ENCODE peak calls at places on chromosome 13, in six cellular contexts. T is foreskin fibroblast, E is fibroblast of the aortic adventitia, K is mammary epithelial cell, U is lower leg skin, Z is prostate gland. R is an unnamed sample.

GRCh38 chr13:23808803-23809202 is 80.4 kb downstream of the MIPEP start:
- DNase-seq in T (no peak), E (no peak), K (no peak), U (no peak), Z (no peak), R (no peak)

GRCh38 chr13:51849145-51850101 is 4.4 kb upstream of the TMEM272 start:
- DNase-seq in T (no peak), E (no peak), K (no peak), U (no peak), Z (no peak), R (no peak)

GRCh38 chr13:75901509-75901908 is 265.4 kb downstream of the LMO7 start:
- DNase-seq in T (no peak), E (no peak), K (no peak), U (no peak), Z (no peak), R (no peak)

GRCh38 chr13:59408738-59409137 is 755.0 kb downstream of the DIAPH3 start:
- DNase-seq in T (no peak), E (no peak), K (no peak), U (no peak), Z (no peak), R (no peak)

GRCh38 chr13:46672338-46673090 is 119.5 kb downstream of the LRCH1 start:
- DNase-seq in T (no peak), E (no peak), K (no peak), U (no peak), Z (no peak), R (no peak)

GRCh38 chr13:51394724-51395123 is 55.2 kb downstream of the SERPINE3 start:
- DNase-seq in T (no peak), E (no peak), K (no peak), U (no peak), Z (no peak), R (no peak)

GRCh38 chr13:114062341-114062740 is 70.1 kb downstream of the RASA3 start:
- DNase-seq in T (no peak), E (no peak), K (no peak), U (no peak), Z (no peak), R (no peak)

GRCh38 chr13:78045916-78046315 is 127.3 kb upstream of the EDNRB start:
- DNase-seq in T (no peak), E (no peak), K (no peak), U (no peak), Z (no peak), R (no peak)

GRCh38 chr13:44106231-44107152 is 226.8 kb downstream of the LACC1 start:
- DNase-seq in T (no peak), E (peak), K (no peak), U (no peak), Z (peak), R (peak)

GRCh38 chr13:46603165-46603603 is 50.2 kb downstream of the LRCH1 start:
- DNase-seq in T (no peak), E (peak), K (no peak), U (no peak), Z (no peak), R (no peak)

GRCh38 chr13:97108535-97108910 is 113.6 kb upstream of the MBNL2 start:
- DNase-seq in T (no peak), E (peak), K (no peak), U (no peak), Z (no peak), R (no peak)

GRCh38 chr13:37481005-37481857 is 117.3 kb downstream of the POSTN start:
- DNase-seq in T (no peak), E (peak), K (peak), U (no peak), Z (no peak), R (no peak)

GRCh38 chr13:66657165-66657895 is 572.8 kb downstream of the PCDH9 start:
- DNase-seq in T (peak), E (peak), K (peak), U (peak), Z (peak), R (peak)

GRCh38 chr13:89279374-89279773 is 1608.2 kb downstream of the SLITRK5 start:
- DNase-seq in T (no peak), E (no peak), K (no peak), U (no peak), Z (no peak), R (no peak)

GRCh38 chr13:76667551-76667950 is 218.7 kb downstream of the KCTD12 start:
- DNase-seq in T (peak), E (peak), K (peak), U (no peak), Z (no peak), R (no peak)

GRCh38 chr13:113763254-113763653 is 4.2 kb downstream of the TMEM255B start:
- DNase-seq in T (no peak), E (no peak), K (no peak), U (peak), Z (no peak), R (no peak)

GRCh38 chr13:33219926-33220325 is 65.6 kb downstream of the STARD13 start:
- DNase-seq in T (no peak), E (no peak), K (no peak), U (no peak), Z (no peak), R (no peak)

GRCh38 chr13:76993021-76993420 is 1.1 kb downstream of the CLN5 start:
- DNase-seq in T (peak), E (peak), K (peak), U (no peak), Z (no peak), R (no peak)

GRCh38 chr13:29749401-29750177 is 100.8 kb downstream of the UBL3 start:
- DNase-seq in T (peak), E (peak), K (no peak), U (no peak), Z (no peak), R (no peak)

GRCh38 chr13:33040116-33040515 is 23.9 kb downstream of the KL start:
- DNase-seq in T (no peak), E (no peak), K (no peak), U (no peak), Z (no peak), R (no peak)

DNA sequence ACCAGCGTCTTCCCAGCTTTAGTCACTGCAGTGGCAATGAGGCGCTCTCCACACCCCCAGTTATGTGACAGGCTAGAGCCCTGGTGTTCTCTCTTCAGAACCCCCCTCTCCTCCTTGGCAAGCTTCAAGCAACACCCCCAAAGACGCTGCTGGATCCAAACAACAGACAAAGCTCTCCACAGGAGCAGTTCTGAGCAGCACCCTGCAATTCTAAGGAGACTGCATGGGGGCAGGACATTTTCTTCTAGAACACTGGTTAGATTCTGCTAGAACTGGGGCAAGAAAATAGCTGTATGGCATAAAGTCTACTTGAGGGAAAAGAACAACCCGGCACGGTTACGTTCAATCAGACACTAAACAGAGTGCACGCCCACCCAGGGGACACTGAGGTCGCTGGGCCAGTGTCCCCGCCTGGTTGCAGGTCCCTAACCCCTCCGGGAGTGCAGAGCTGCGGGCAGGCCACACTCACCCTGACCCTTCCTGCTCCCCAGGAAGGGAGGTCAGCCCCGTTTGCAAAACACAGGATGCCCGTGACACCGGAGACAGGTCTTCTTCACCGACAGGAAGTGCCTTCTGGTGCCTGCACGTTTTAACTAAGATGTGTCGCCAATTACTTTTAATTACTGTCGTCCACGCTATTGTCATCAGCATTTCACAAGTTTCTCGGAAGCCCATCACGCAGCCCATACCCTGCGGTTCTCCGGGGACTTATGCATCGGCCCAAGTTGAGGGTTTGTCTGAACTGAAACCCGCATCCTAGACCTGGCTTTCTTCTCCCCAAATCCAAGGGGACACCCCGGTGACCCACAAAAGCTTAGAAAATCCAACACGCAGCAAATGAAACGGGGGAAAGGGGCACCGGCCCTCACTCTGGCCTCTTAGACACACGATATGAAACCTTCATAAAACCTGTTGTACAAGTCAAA is 943 bp downstream of the GJB6 start:
- DNase-seq in T (no peak), E (no peak), K (no peak), U (no peak), Z (no peak), R (no peak)
- H3K4me3 ChIP-seq in T (no peak), E (no peak), K (peak), U (peak), Z (peak), R (peak)

DNA sequence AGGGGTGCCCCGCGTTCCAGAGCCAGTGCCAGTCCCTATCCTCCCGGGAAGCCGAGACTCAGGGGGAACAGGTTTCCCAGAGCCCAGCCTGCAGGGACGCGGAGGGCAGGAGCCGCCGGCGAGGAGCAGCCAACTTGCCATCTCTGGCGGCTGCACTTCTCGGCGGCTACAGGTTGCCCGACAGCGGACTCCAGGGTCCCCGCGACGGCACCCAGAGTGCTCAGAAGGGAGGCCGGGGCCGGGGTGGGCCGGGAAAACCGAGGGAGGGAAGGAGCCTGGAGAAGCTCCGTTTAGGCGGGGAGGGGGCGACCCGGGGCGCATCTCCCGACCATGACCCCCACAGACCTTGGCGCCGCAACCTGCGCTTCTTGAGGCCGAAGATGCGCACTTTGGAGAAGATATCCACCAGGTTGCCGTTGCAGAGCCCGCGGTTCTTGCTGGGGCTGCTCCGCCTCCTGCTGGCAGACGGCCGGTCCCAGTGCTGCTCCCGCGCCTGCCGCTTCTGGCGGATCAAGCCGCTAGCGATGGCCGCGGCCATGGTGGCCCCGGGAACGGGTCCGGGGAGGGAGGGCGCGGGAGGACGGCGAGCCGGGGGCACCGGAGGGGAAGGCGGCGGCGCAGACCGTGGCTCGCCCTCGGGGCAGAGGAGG is 463.8 kb downstream of the ITGBL1 start:
- DNase-seq in T (peak), E (no peak), K (peak), U (no peak), Z (no peak), R (no peak)
- H3K4me3 ChIP-seq in T (no peak), E (no peak), K (no peak), U (no peak), Z (no peak), R (peak)

GRCh38 chr13:50209646-50210045 is 194.4 kb downstream of the KCNRG start:
- DNase-seq in T (no peak), E (no peak), K (no peak), U (no peak), Z (no peak), R (no peak)
- H3K4me3 ChIP-seq in T (no peak), E (no peak), K (no peak), U (no peak), Z (no peak), R (no peak)

DNA sequence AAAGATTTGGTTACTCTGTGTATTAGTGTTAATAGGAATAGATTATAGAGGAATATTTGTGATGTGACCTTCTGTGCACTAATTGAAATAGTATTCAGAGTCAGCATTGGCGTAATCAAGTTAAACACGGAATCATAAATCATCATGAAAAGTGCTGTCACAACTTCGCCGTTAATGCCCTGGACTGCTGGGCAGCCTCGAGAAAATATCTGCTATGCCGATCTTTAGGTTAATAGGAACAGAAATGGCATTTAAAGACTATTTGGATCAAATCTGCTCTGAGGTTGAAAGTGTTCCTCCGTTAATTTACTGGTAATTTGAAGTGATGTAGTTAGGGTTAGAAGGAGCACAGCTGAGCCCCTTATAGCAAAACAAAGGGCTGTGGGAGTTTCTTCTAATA is 219.0 kb downstream of the MZT1 start:
- DNase-seq in T (no peak), E (no peak), K (no peak), U (no peak), Z (no peak), R (no peak)
- H3K4me3 ChIP-seq in T (no peak), E (no peak), K (no peak), U (no peak), Z (no peak), R (no peak)

GRCh38 chr13:99624936-99625540 is 123.8 kb downstream of the TM9SF2 start:
- DNase-seq in T (no peak), E (no peak), K (no peak), U (no peak), Z (no peak), R (no peak)
- H3K4me3 ChIP-seq in T (no peak), E (no peak), K (no peak), U (no peak), Z (no peak), R (no peak)

GRCh38 chr13:39035204-39035603 is 2.7 kb downstream of the PROSER1 start:
- DNase-seq in T (no peak), E (no peak), K (no peak), U (no peak), Z (no peak), R (no peak)
- H3K4me3 ChIP-seq in T (peak), E (peak), K (peak), U (no peak), Z (no peak), R (peak)

R was measured in dorsolateral prefrontal cortex.